ENCODE peak calls at places on chromosomes 1 and 21, in eight cellular contexts. V is endodermal cell; Z is uterus; D is esophagus squamous epithelium; A is coronary artery; Q is breast epithelium; S is CD8-positive, alpha-beta memory T cell; B is caudate nucleus. F is an unnamed sample.

GRCh38 chr21:36647279-36648093 is 51.4 kb upstream of the SIM2 start:
- DNase-seq in Q (no peak), V (peak; percentile 84), S (no peak), A (no peak), D (no peak), Z (no peak), B (no peak), F (no peak)

GRCh38 chr1:82245345-82246014 is 444.7 kb downstream of the ADGRL2 start:
- DNase-seq in B (no peak), Q (no peak), Z (no peak), A (no peak), D (no peak), V (no peak), S (no peak), F (no peak)

GRCh38 chr1:179840107-179840506 is 37.5 kb downstream of the TOR1AIP2 start:
- DNase-seq in Z (no peak), S (no peak), Q (no peak), B (no peak), V (no peak), D (no peak), A (no peak), F (no peak)

GRCh38 chr21:44353200-44353970 is at the start of gene TRPM2:
- DNase-seq in S (peak; percentile 48), A (no peak), Z (peak; percentile 70), V (no peak), D (no peak), Q (no peak), B (no peak), F (peak; percentile 73)

GRCh38 chr1:110087812-110088738 is 17.6 kb upstream of the ALX3 start:
- DNase-seq in B (no peak), A (no peak), Z (no peak), D (no peak), S (peak; percentile 32), Q (no peak), V (peak; percentile 85), F (no peak)

GRCh38 chr1:156846643-156847042 is 12.3 kb downstream of the INSRR start:
- DNase-seq in A (no peak), V (no peak), B (no peak), S (no peak), D (no peak), Q (no peak), Z (no peak), F (no peak)

GRCh38 chr1:189405419-189405818 is 1072.2 kb downstream of the BRINP3 start:
- DNase-seq in A (no peak), B (no peak), Q (no peak), D (no peak), S (no peak), Z (no peak), V (peak; percentile 49), F (no peak)

GRCh38 chr1:55474168-55474786 is 259.1 kb upstream of the USP24 start:
- DNase-seq in B (no peak), A (no peak), Q (no peak), Z (no peak), S (no peak), V (no peak), D (no peak), F (no peak)

GRCh38 chr21:34781508-34781907 is 112.7 kb downstream of the CLIC6 start:
- DNase-seq in D (no peak), V (no peak), B (no peak), Q (no peak), S (no peak), Z (no peak), A (no peak), F (no peak)

GRCh38 chr1:52916241-52916975 is 5.1 kb downstream of the ECHDC2 start:
- DNase-seq in A (no peak), Z (peak; percentile 28), V (no peak), S (no peak), B (no peak), Q (no peak), D (no peak), F (no peak)

GRCh38 chr1:202154766-202155477 is 5.5 kb downstream of the PTPN7 start:
- DNase-seq in S (peak; percentile 43), Q (no peak), D (no peak), Z (no peak), V (peak; percentile 91), B (peak; percentile 33), A (no peak), F (no peak)

GRCh38 chr1:8625981-8626898 is 191.2 kb downstream of the RERE start:
- DNase-seq in Z (no peak), D (no peak), S (no peak), V (no peak), Q (no peak), A (no peak), B (no peak), F (no peak)

GRCh38 chr1:213996320-213997022 is 8.7 kb downstream of the PROX1 start:
- DNase-seq in S (no peak), V (no peak), D (no peak), B (no peak), Q (no peak), Z (no peak), A (no peak), F (no peak)

GRCh38 chr1:152786077-152786476 is at the start of gene LCE1E:
- DNase-seq in S (no peak), Z (no peak), D (no peak), Q (no peak), A (no peak), V (no peak), B (no peak), F (no peak)

GRCh38 chr1:221715321-221716169 is 26.3 kb downstream of the DUSP10 start:
- DNase-seq in A (no peak), B (no peak), Z (no peak), S (no peak), Q (no peak), V (peak; percentile 79), D (no peak), F (no peak)

GRCh38 chr1:16356867-16357266 is 4.6 kb upstream of the FBXO42 start:
- DNase-seq in Z (no peak), Q (no peak), V (no peak), D (no peak), A (no peak), B (no peak), S (no peak), F (no peak)

GRCh38 chr1:169809370-169810095 is 14.8 kb upstream of the METTL18 start:
- DNase-seq in S (peak; percentile 23), Q (no peak), A (no peak), D (no peak), V (no peak), B (no peak), Z (no peak), F (no peak)

DNA sequence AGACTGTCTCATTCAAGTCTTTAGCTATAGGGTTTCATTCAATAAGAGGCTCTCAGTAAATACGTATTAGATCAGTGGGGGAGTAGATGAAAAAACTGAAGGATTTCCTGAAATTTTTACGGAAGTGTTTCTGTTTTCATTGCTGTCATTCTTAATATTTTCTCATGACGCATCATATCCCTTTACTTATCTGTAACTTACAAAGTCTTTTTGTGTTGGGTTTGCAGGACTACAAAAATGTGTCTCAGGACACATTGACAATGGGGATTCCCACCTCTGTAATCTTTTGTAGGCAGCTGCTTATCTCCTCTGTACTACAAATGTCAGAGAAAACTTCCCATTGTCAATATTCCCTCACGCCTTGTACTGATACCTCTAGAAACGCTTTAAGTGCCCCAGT is 35.5 kb downstream of the CRP start:
- DNase-seq in A (no peak), V (no peak), Q (no peak), Z (no peak), B (no peak), D (no peak), S (no peak), F (no peak)
- H3K27ac ChIP-seq in A (no peak overlapping the region), V (no peak overlapping the region), Q (no peak overlapping the region), Z (no peak overlapping the region), B (no peak overlapping the region), D (no peak overlapping the region), S (no peak overlapping the region), F (no peak overlapping the region)

GRCh38 chr1:26853600-26853999 is 9.3 kb upstream of the SFN start:
- DNase-seq in Z (no peak), S (no peak), A (no peak), Q (no peak), B (no peak), D (no peak), V (no peak), F (no peak)

GRCh38 chr1:26853156-26853555 is 9.8 kb upstream of the SFN start:
- DNase-seq in S (peak; percentile 68), B (peak; percentile 69), D (no peak), V (peak; percentile 95), A (peak; percentile 88), Z (peak; percentile 81), Q (peak; percentile 89), F (no peak)

GRCh38 chr1:26856181-26856580 is 6.8 kb upstream of the SFN start:
- DNase-seq in Q (no peak), B (no peak), S (no peak), D (no peak), V (no peak), A (no peak), Z (no peak), F (no peak)

GRCh38 chr1:26855636-26856035 is 7.3 kb upstream of the SFN start:
- DNase-seq in Q (no peak), D (no peak), Z (no peak), A (no peak), V (no peak), S (no peak), B (no peak), F (no peak)

DNA sequence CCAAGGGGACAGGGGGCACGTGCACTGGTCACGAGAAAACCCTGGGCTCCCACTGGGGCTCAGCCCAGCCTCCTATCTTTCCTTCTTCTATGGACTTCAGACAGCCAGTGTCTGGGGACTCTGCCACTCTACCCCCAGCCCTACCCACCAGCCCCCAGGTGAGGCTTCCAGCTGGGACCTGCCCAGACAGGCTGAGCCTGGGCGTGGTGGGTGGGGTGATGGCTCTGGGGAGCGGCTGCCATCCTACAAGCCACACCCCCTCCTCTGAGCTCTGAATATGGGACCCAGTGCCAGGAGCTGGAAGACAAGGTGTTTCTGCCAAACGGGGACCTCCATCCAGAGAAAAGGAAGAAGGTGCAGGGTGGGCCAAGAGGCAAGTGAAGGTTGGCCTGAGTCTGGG is 8.0 kb upstream of the SFN start:
- DNase-seq in S (no peak), Q (no peak), B (no peak), D (no peak), A (no peak), Z (no peak), V (no peak), F (no peak)
- H3K27ac ChIP-seq in S (no peak overlapping the region), Q (no peak overlapping the region), B (no peak overlapping the region), D (peak overlapping the region; percentile 100), A (no peak overlapping the region), Z (no peak overlapping the region), V (no peak overlapping the region), F (no peak overlapping the region)

GRCh38 chr1:185767721-185768120 is 33.5 kb downstream of the HMCN1 start:
- DNase-seq in S (no peak), Z (no peak), V (no peak), D (no peak), Q (no peak), B (no peak), A (no peak), F (no peak)
- H3K27ac ChIP-seq in S (no peak overlapping the region), Z (no peak overlapping the region), V (no peak overlapping the region), D (no peak overlapping the region), Q (no peak overlapping the region), B (no peak overlapping the region), A (no peak overlapping the region), F (no peak overlapping the region)

DNA sequence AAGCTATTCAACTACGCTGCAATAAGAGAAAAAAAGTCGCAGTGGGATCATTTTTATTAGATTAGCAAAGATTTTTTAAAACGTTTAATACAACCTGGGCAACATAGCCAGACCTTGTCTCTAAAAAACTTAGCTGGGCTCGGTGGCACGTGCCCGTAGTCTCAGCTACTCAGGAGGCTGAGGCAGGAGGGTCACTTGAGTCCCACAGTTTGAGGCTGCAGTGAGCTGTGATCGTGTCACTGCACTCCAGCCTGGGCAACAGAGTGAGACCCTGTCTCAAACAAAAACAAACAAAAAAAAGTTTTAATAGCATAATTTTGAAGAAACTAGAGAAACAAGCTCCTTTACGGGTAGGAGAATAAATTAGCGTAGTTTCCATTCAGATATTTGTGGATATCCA is 1.0 kb upstream of the PRDM15 start:
- DNase-seq in Z (no peak), Q (no peak), B (no peak), V (no peak), S (no peak), A (no peak), D (no peak), F (no peak)
- H3K27ac ChIP-seq in Z (no peak overlapping the region), Q (no peak overlapping the region), B (no peak overlapping the region), V (no peak overlapping the region), S (peak overlapping the region; percentile 69), A (no peak overlapping the region), D (no peak overlapping the region), F (no peak overlapping the region)

F was measured in upper lobe of left lung.